ENCODE peak calls at places on chromosome 3, in nine cellular contexts. Y is suprapubic skin, G is endodermal cell, J is sigmoid colon, P is cardiac muscle cell, H is heart left ventricle, B is esophagus muscularis mucosa, M is stomach, R is RWPE2. N is an unnamed sample.
A peak's percentile ranks its signal among the peaks of the same experiment; 100 is the strongest.

GRCh38 chr3:128152419-128153155 is 694 bp upstream of the EEFSEC start:
- DNase-seq in Y (no peak), G (no peak), J (no peak), P (no peak), H (no peak), B (no peak), M (no peak), R (no peak), N (no peak)

GRCh38 chr3:158788446-158788845 is 13.4 kb upstream of the MFSD1 start:
- DNase-seq in Y (no peak), G (no peak), J (no peak), P (no peak), H (no peak), B (peak; percentile 82), M (no peak), R (no peak), N (no peak)

GRCh38 chr3:163476179-163476578 is 1602.1 kb downstream of the SI start:
- DNase-seq in Y (no peak), G (no peak), J (no peak), P (peak; percentile 25), H (no peak), B (no peak), M (no peak), R (no peak), N (no peak)

GRCh38 chr3:15272431-15273196 is 59.8 kb downstream of the SH3BP5 start:
- DNase-seq in Y (peak; percentile 74), G (peak; percentile 78), J (peak; percentile 50), P (no peak), H (no peak), B (no peak), M (no peak), R (no peak), N (no peak)

GRCh38 chr3:71160800-71161546 is 422.6 kb downstream of the FOXP1 start:
- DNase-seq in Y (no peak), G (no peak), J (no peak), P (no peak), H (no peak), B (no peak), M (no peak), R (no peak), N (no peak)

GRCh38 chr3:100316656-100317069 is 17.9 kb upstream of the NIT2 start:
- DNase-seq in Y (no peak), G (peak; percentile 57), J (no peak), P (peak; percentile 52), H (peak; percentile 17), B (no peak), M (no peak), R (no peak), N (no peak)

GRCh38 chr3:118936811-118937210 is 97.8 kb downstream of the IGSF11 start:
- DNase-seq in Y (no peak), G (no peak), J (no peak), P (no peak), H (no peak), B (no peak), M (no peak), R (no peak), N (no peak)

GRCh38 chr3:144362126-144362525 is 390.5 kb downstream of the DIPK2A start:
- DNase-seq in Y (no peak), G (no peak), J (no peak), P (no peak), H (no peak), B (no peak), M (no peak), R (no peak), N (no peak)

GRCh38 chr3:38651153-38651789 is 1.8 kb upstream of the SCN5A start:
- DNase-seq in Y (no peak), G (peak; percentile 93), J (peak; percentile 77), P (peak; percentile 80), H (peak; percentile 62), B (peak; percentile 93), M (peak; percentile 68), R (no peak), N (peak; percentile 82)

GRCh38 chr3:183131735-183132134 is 30.8 kb downstream of the LAMP3 start:
- DNase-seq in Y (no peak), G (no peak), J (no peak), P (no peak), H (no peak), B (no peak), M (no peak), R (no peak), N (no peak)

GRCh38 chr3:123229145-123229544 is 27.4 kb downstream of the SEC22A start:
- DNase-seq in Y (no peak), G (no peak), J (no peak), P (no peak), H (no peak), B (no peak), M (no peak), R (no peak), N (no peak)
- H3K4me1 ChIP-seq in Y (no peaks in the 10 kb centered on the region), G (no peaks in the 10 kb centered on the region), J (no peaks in the 10 kb centered on the region), P (no peaks in the 10 kb centered on the region), H (no peaks in the 10 kb centered on the region), B (no peaks in the 10 kb centered on the region), M (no peaks in the 10 kb centered on the region), R (no peaks in the 10 kb centered on the region), N (no peaks in the 10 kb centered on the region)

GRCh38 chr3:52509753-52510328 is 14.7 kb downstream of the STAB1 start:
- DNase-seq in Y (no peak), G (no peak), J (no peak), P (no peak), H (no peak), B (no peak), M (no peak), R (no peak), N (no peak)
- TF ChIP-seq CTCF in Y (no peak), G (peak; percentile 13), J (no peak), P (no peak), H (no peak), B (no peak), M (no peak), R (no peak), N (no peak)

GRCh38 chr3:193915099-193915498 is 220.8 kb upstream of the HES1 start:
- DNase-seq in Y (no peak), G (no peak), J (no peak), P (no peak), H (no peak), B (no peak), M (no peak), R (no peak), N (no peak)

GRCh38 chr3:193917096-193917495 is 218.9 kb upstream of the HES1 start:
- DNase-seq in Y (no peak), G (no peak), J (no peak), P (no peak), H (no peak), B (no peak), M (no peak), R (no peak), N (no peak)

GRCh38 chr3:193912621-193913178 is 223.2 kb upstream of the HES1 start:
- DNase-seq in Y (no peak), G (no peak), J (no peak), P (no peak), H (no peak), B (no peak), M (no peak), R (no peak), N (no peak)

GRCh38 chr3:193915613-193916012 is 220.3 kb upstream of the HES1 start:
- DNase-seq in Y (no peak), G (no peak), J (no peak), P (no peak), H (no peak), B (no peak), M (no peak), R (no peak), N (no peak)

DNA sequence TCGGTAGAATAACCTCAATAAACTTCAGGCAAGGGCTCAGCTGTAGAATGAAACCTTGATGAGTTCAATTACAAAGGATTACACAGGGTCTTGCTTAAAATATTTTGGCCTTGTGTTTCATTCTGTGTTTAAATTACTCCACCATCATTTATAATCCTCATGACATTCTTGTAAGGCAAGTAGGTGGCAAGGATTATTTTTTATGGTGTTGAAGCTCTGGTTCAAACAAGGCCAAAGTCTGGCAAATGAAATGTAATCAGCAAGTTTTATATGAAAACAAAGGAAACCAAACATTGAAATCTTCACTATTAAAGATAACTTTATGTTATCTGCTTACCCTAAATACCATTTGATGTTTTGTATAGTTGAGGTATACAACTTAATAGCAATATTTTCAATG is 221.3 kb upstream of the HES1 start:
- DNase-seq in Y (no peak), G (no peak), J (no peak), P (no peak), H (no peak), B (no peak), M (no peak), R (no peak), N (no peak)
- H3K4me1 ChIP-seq in Y (peaks cover 9% of the 10 kb centered on the region), G (peaks cover 12% of the 10 kb centered on the region), J (no peaks in the 10 kb centered on the region), P (peaks cover 8% of the 10 kb centered on the region), H (no peaks in the 10 kb centered on the region), B (no peaks in the 10 kb centered on the region), M (peaks cover 20% of the 10 kb centered on the region), R (no peaks in the 10 kb centered on the region), N (peaks cover 19% of the 10 kb centered on the region)

GRCh38 chr3:140903196-140903595 is 38.4 kb upstream of the SLC25A36 start:
- DNase-seq in Y (no peak), G (no peak), J (no peak), P (no peak), H (no peak), B (no peak), M (no peak), R (no peak), N (no peak)

GRCh38 chr3:140899363-140899762 is 42.3 kb upstream of the SLC25A36 start:
- DNase-seq in Y (no peak), G (no peak), J (no peak), P (no peak), H (no peak), B (no peak), M (no peak), R (no peak), N (no peak)

GRCh38 chr3:140896997-140897396 is 44.6 kb upstream of the SLC25A36 start:
- DNase-seq in Y (no peak), G (no peak), J (no peak), P (no peak), H (no peak), B (no peak), M (no peak), R (no peak), N (no peak)

GRCh38 chr3:140902791-140903190 is 38.8 kb upstream of the SLC25A36 start:
- DNase-seq in Y (no peak), G (no peak), J (no peak), P (no peak), H (no peak), B (no peak), M (no peak), R (no peak), N (no peak)

DNA sequence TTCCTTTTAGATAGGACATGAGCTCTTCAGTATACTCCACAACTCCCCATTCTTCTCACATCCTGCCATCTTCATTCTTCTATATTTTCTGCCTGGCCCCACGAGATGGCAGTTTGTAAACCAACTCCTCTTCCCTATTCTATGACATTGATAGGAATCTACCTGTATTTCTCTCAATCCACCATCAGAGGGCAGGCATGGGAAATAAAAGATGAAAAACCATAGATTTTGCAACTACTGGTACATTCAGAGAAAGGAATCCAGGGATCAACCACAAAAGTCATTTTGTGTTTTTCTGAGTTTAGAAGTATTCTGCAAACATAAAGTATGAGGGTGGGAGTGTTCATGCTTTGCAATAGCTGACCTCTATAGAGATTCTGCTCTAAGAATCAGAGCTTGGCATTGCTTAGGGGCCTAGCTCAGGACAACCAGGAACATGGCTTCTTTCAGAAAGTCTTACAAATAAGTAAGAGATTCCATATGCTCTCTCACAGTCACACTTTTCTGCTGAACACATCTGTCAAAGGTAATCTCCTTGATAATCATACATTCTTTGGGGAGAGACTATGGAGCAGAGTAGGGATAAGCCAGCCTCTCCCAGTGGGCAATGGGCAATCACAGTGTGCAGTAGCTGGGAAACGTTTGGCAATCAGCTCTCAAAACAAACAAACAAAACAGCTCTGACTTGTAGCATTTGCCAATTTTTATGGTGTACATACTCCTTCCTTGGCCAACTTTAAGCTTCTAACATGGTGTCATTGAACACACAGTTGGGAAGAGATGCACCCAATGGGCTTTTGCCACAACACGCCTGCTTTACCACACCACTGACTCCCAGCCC is 43.1 kb upstream of the SLC25A36 start:
- DNase-seq in Y (no peak), G (no peak), J (no peak), P (peak; percentile 39), H (no peak), B (no peak), M (no peak), R (no peak), N (no peak)
- TF ChIP-seq CTCF in Y (peak; percentile 36), G (peak; percentile 76), J (no peak), P (peak; percentile 62), H (peak; percentile 40), B (peak; percentile 64), M (peak; percentile 62), R (peak; percentile 77), N (peak; percentile 63)

N was measured in upper lobe of right lung.